ENCODE peak calls at places on chromosomes 12 and 14, in four cellular contexts. N is hepatocyte, W is PC-3, F is GM23248. Q is an unnamed sample.

GRCh38 chr12:126488786-126489185 is 1423.6 kb downstream of the AACS start:
- DNase-seq in N (no peak), W (no peak), F (no peak), Q (no peak)

GRCh38 chr12:82461851-82462250 is 103.5 kb downstream of the METTL25 start:
- DNase-seq in N (no peak), W (no peak), F (no peak), Q (peak)

GRCh38 chr14:68627868-68628604 is 164.8 kb downstream of the ZFP36L1 start:
- DNase-seq in N (peak), W (peak), F (no peak), Q (no peak)

GRCh38 chr14:73997108-73997943 is 21.8 kb downstream of the ENTPD5 start:
- DNase-seq in N (peak), W (no peak), F (no peak), Q (no peak)

GRCh38 chr12:124129132-124129531 is 156.1 kb downstream of the ZNF664 start:
- DNase-seq in N (no peak), W (no peak), F (no peak), Q (no peak)

GRCh38 chr12:47773062-47773857 is at the start of gene SLC48A1:
- DNase-seq in N (peak), W (peak), F (peak), Q (peak)

GRCh38 chr12:159131-159782 is 54.7 kb downstream of the SLC6A12 start:
- DNase-seq in N (no peak), W (no peak), F (no peak), Q (no peak)

GRCh38 chr12:49043856-49044258 is 16.7 kb downstream of the KMT2D start:
- DNase-seq in N (peak), W (peak), F (peak), Q (peak)

GRCh38 chr12:30806989-30807694 is 52.4 kb upstream of the CAPRIN2 start:
- DNase-seq in N (peak), W (peak), F (peak), Q (peak)

GRCh38 chr14:89673499-89674225 is 256.6 kb upstream of the FOXN3 start:
- DNase-seq in N (peak), W (peak), F (peak), Q (no peak)

GRCh38 chr14:74135386-74135785 is 50.6 kb downstream of the LIN52 start:
- DNase-seq in N (no peak), W (no peak), F (peak), Q (no peak)

GRCh38 chr14:60510976-60511599 is 2.1 kb downstream of the SIX6 start:
- DNase-seq in N (no peak), W (no peak), F (no peak), Q (no peak)
- TF ChIP-seq EZH2 in N (peak), W (no peak), F (peak), Q (no peak)

DNA sequence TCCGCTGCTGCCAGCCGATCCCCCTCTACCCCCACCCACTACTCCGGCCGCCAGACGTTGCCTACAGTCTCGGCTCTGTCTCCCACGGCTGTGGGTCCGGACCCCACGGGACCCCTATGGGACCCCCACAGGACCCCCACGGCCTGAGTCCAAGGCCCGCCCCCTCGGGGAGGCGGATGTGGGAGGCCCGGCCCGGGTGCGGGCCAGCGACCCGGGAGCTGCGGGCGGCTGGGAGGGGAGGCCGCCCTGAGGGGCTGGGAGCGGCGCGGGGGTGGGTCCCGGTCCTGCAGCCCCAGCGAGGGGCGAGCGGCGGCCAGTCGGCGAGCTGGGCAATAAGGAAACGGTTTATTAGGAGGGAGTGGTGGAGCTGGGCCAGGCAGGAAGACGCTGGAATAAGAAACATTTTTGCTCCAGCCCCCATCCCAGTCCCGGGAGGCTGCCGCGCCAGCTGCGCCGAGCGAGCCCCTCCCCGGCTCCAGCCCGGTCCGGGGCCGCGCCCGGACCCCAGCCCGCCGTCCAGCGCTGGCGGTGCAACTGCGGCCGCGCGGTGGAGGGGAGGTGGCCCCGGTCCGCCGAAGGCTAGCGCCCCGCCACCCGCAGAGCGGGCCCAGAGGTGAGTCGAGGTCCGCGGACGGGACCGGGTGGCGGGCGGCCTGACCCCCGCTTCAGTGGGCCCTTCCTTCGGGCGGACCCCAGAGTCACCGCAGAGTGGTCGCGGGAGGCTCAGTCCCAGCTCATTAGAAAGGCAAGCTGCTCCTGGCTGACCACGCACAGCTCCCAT is at the start of gene ACVRL1:
- DNase-seq in N (no peak), W (no peak), F (peak), Q (no peak)
- TF ChIP-seq EZH2 in N (no peak), W (no peak), F (no peak), Q (no peak)

DNA sequence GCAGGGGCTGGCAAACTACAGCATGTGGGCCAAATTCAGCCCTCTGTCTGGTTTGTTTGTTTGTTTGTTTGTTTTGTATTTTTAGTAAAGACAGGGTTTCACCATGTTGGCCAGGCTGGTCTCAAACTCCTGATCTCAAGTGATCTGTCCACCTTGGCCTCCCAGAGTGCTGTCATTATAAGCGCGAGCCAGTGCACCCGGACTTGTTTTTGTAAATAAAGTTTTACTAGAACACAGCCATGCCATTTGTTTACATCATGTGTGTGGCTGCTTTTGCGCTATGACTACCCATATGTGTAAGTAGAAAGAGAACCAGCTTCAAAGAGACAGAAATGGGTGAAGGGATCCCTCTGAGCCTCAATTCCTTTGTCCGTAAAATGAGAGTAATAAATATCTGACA is 33.3 kb downstream of the CAMKK2 start:
- DNase-seq in N (no peak), W (no peak), F (no peak), Q (no peak)
- TF ChIP-seq EZH2 in N (no peak), W (no peak), F (no peak), Q (no peak)

GRCh38 chr12:16568873-16569272 is 37.1 kb downstream of the LMO3 start:
- DNase-seq in N (no peak), W (no peak), F (peak), Q (peak)

GRCh38 chr12:16560273-16560672 is 45.7 kb downstream of the LMO3 start:
- DNase-seq in N (no peak), W (no peak), F (no peak), Q (no peak)

GRCh38 chr12:16563519-16563918 is 42.4 kb downstream of the LMO3 start:
- DNase-seq in N (no peak), W (no peak), F (no peak), Q (no peak)

GRCh38 chr12:16562413-16562812 is 43.5 kb downstream of the LMO3 start:
- DNase-seq in N (no peak), W (no peak), F (no peak), Q (no peak)

DNA sequence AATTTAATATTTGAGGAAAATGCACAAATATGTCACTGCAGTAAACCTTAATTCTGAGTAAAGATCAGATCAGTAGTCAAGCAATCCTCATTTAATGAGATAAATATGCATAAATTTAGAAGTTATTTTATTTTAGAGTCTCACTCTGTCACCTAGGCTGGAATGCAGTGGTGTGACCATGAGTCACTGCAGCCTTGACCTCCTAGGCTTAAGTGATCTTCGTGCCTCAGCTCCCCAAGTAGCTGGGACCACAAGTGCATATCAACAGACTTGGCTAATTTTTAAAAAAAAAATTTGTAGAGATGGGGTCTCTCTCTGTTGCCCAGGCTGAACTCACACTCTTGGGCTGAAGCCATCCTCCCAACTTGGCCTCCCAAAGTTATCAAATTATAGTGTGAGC is 41.3 kb downstream of the LMO3 start:
- DNase-seq in N (no peak), W (no peak), F (no peak), Q (no peak)
- TF ChIP-seq EZH2 in N (no peak), W (no peak), F (no peak), Q (no peak)

GRCh38 chr12:131030472-131031328 is 77.0 kb downstream of the ADGRD1 start:
- DNase-seq in N (no peak), W (no peak), F (no peak), Q (no peak)
- TF ChIP-seq EZH2 in N (no peak), W (no peak), F (no peak), Q (no peak)

GRCh38 chr14:35532783-35533356 is 1.1 kb upstream of the INSM2 start:
- DNase-seq in N (no peak), W (no peak), F (no peak), Q (no peak)
- TF ChIP-seq EZH2 in N (no peak), W (no peak), F (peak), Q (peak)

Q was measured in A673.